ENCODE peak calls at places on chromosomes 2 and 18, in eight cellular contexts. One of them, this sample, is unnamed.

GRCh38 chr2:39528701-39529100 is 91.6 kb upstream of the MAP4K3 start:
- DNase-seq in fibroblast of lung: no peak
- DNase-seq in activated CD8-positive, alpha-beta T cell treated with anti-CD3 and anti-CD28 coated beads for 36 hours: no peak
- DNase-seq in MM.1S: no peak
- DNase-seq in nephron progenitor cell: no peak
- DNase-seq in lower lobe of right lung: no peak
- DNase-seq in prostate gland: no peak
- DNase-seq in colonic mucosa: no peak
- DNase-seq in this sample: no peak

GRCh38 chr2:217691516-217691915 is 311.3 kb downstream of the TNS1 start:
- DNase-seq in fibroblast of lung: peak; percentile 61
- DNase-seq in activated CD8-positive, alpha-beta T cell treated with anti-CD3 and anti-CD28 coated beads for 36 hours: no peak
- DNase-seq in MM.1S: no peak
- DNase-seq in nephron progenitor cell: no peak
- DNase-seq in lower lobe of right lung: no peak
- DNase-seq in prostate gland: no peak
- DNase-seq in colonic mucosa: no peak
- DNase-seq in this sample: no peak

GRCh38 chr18:62987859-62988258 is 272.5 kb downstream of the PHLPP1 start:
- DNase-seq in fibroblast of lung: no peak
- DNase-seq in activated CD8-positive, alpha-beta T cell treated with anti-CD3 and anti-CD28 coated beads for 36 hours: no peak
- DNase-seq in MM.1S: no peak
- DNase-seq in nephron progenitor cell: no peak
- DNase-seq in lower lobe of right lung: no peak
- DNase-seq in prostate gland: no peak
- DNase-seq in colonic mucosa: no peak
- DNase-seq in this sample: no peak

GRCh38 chr2:65620524-65620923 is 188.1 kb upstream of the SPRED2 start:
- DNase-seq in fibroblast of lung: no peak
- DNase-seq in activated CD8-positive, alpha-beta T cell treated with anti-CD3 and anti-CD28 coated beads for 36 hours: no peak
- DNase-seq in MM.1S: no peak
- DNase-seq in nephron progenitor cell: no peak
- DNase-seq in lower lobe of right lung: no peak
- DNase-seq in prostate gland: no peak
- DNase-seq in colonic mucosa: no peak
- DNase-seq in this sample: no peak

GRCh38 chr2:33383838-33384237 is 92.6 kb upstream of the RASGRP3 start:
- DNase-seq in fibroblast of lung: no peak
- DNase-seq in activated CD8-positive, alpha-beta T cell treated with anti-CD3 and anti-CD28 coated beads for 36 hours: no peak
- DNase-seq in MM.1S: peak; percentile 13
- DNase-seq in nephron progenitor cell: no peak
- DNase-seq in lower lobe of right lung: no peak
- DNase-seq in prostate gland: no peak
- DNase-seq in colonic mucosa: no peak
- DNase-seq in this sample: no peak

GRCh38 chr2:200590090-200590489 is 4.3 kb downstream of the AOX1 start:
- DNase-seq in fibroblast of lung: no peak
- DNase-seq in activated CD8-positive, alpha-beta T cell treated with anti-CD3 and anti-CD28 coated beads for 36 hours: no peak
- DNase-seq in MM.1S: no peak
- DNase-seq in nephron progenitor cell: no peak
- DNase-seq in lower lobe of right lung: no peak
- DNase-seq in prostate gland: no peak
- DNase-seq in colonic mucosa: no peak
- DNase-seq in this sample: no peak

GRCh38 chr2:97870396-97870843 is 125.3 kb downstream of the TMEM131 start:
- DNase-seq in fibroblast of lung: peak; percentile 95
- DNase-seq in activated CD8-positive, alpha-beta T cell treated with anti-CD3 and anti-CD28 coated beads for 36 hours: peak; percentile 77
- DNase-seq in MM.1S: peak; percentile 94
- DNase-seq in nephron progenitor cell: no peak
- DNase-seq in lower lobe of right lung: no peak
- DNase-seq in prostate gland: no peak
- DNase-seq in colonic mucosa: no peak
- DNase-seq in this sample: peak; percentile 97

GRCh38 chr2:239127513-239127912 is 273.3 kb downstream of the HDAC4 start:
- DNase-seq in fibroblast of lung: no peak
- DNase-seq in activated CD8-positive, alpha-beta T cell treated with anti-CD3 and anti-CD28 coated beads for 36 hours: no peak
- DNase-seq in MM.1S: no peak
- DNase-seq in nephron progenitor cell: no peak
- DNase-seq in lower lobe of right lung: no peak
- DNase-seq in prostate gland: no peak
- DNase-seq in colonic mucosa: no peak
- DNase-seq in this sample: no peak

GRCh38 chr2:176107731-176108181 is 676 bp downstream of the HOXD11 start:
- DNase-seq in fibroblast of lung: no peak
- DNase-seq in activated CD8-positive, alpha-beta T cell treated with anti-CD3 and anti-CD28 coated beads for 36 hours: no peak
- DNase-seq in MM.1S: no peak
- DNase-seq in nephron progenitor cell: no peak
- DNase-seq in lower lobe of right lung: no peak
- DNase-seq in prostate gland: peak; percentile 4
- DNase-seq in colonic mucosa: peak; percentile 12
- DNase-seq in this sample: no peak

GRCh38 chr18:53375641-53376040 is 848.8 kb downstream of the MBD2 start:
- DNase-seq in fibroblast of lung: no peak
- DNase-seq in activated CD8-positive, alpha-beta T cell treated with anti-CD3 and anti-CD28 coated beads for 36 hours: no peak
- DNase-seq in MM.1S: no peak
- DNase-seq in nephron progenitor cell: no peak
- DNase-seq in lower lobe of right lung: peak; percentile 59
- DNase-seq in prostate gland: no peak
- DNase-seq in colonic mucosa: no peak
- DNase-seq in this sample: no peak

GRCh38 chr2:74025971-74026612 is 41.4 kb downstream of the TET3 start:
- DNase-seq in fibroblast of lung: no peak
- DNase-seq in activated CD8-positive, alpha-beta T cell treated with anti-CD3 and anti-CD28 coated beads for 36 hours: peak; percentile 49
- DNase-seq in MM.1S: no peak
- DNase-seq in nephron progenitor cell: no peak
- DNase-seq in lower lobe of right lung: no peak
- DNase-seq in prostate gland: no peak
- DNase-seq in colonic mucosa: peak; percentile 55
- DNase-seq in this sample: peak; percentile 13

GRCh38 chr2:128589681-128590080 is 271.0 kb upstream of the HS6ST1 start:
- DNase-seq in fibroblast of lung: no peak
- DNase-seq in activated CD8-positive, alpha-beta T cell treated with anti-CD3 and anti-CD28 coated beads for 36 hours: no peak
- DNase-seq in MM.1S: no peak
- DNase-seq in nephron progenitor cell: no peak
- DNase-seq in lower lobe of right lung: no peak
- DNase-seq in prostate gland: no peak
- DNase-seq in colonic mucosa: no peak
- DNase-seq in this sample: no peak
- TF ChIP-seq CTCF in fibroblast of lung: no peak
- TF ChIP-seq CTCF in activated CD8-positive, alpha-beta T cell treated with anti-CD3 and anti-CD28 coated beads for 36 hours: no peak
- TF ChIP-seq CTCF in MM.1S: no peak
- TF ChIP-seq CTCF in nephron progenitor cell: no peak
- TF ChIP-seq CTCF in lower lobe of right lung: no peak
- TF ChIP-seq CTCF in prostate gland: no peak
- TF ChIP-seq CTCF in colonic mucosa: no peak
- TF ChIP-seq CTCF in this sample: no peak

GRCh38 chr2:105072039-105072438 is 34.2 kb downstream of the MRPS9 start:
- DNase-seq in fibroblast of lung: no peak
- DNase-seq in activated CD8-positive, alpha-beta T cell treated with anti-CD3 and anti-CD28 coated beads for 36 hours: peak; percentile 49
- DNase-seq in MM.1S: peak; percentile 59
- DNase-seq in nephron progenitor cell: no peak
- DNase-seq in lower lobe of right lung: no peak
- DNase-seq in prostate gland: no peak
- DNase-seq in colonic mucosa: no peak
- DNase-seq in this sample: no peak

GRCh38 chr2:105068875-105069274 is 31.0 kb downstream of the MRPS9 start:
- DNase-seq in fibroblast of lung: no peak
- DNase-seq in activated CD8-positive, alpha-beta T cell treated with anti-CD3 and anti-CD28 coated beads for 36 hours: no peak
- DNase-seq in MM.1S: no peak
- DNase-seq in nephron progenitor cell: no peak
- DNase-seq in lower lobe of right lung: no peak
- DNase-seq in prostate gland: no peak
- DNase-seq in colonic mucosa: peak; percentile 47
- DNase-seq in this sample: no peak

GRCh38 chr2:105068387-105068786 is 30.5 kb downstream of the MRPS9 start:
- DNase-seq in fibroblast of lung: no peak
- DNase-seq in activated CD8-positive, alpha-beta T cell treated with anti-CD3 and anti-CD28 coated beads for 36 hours: no peak
- DNase-seq in MM.1S: no peak
- DNase-seq in nephron progenitor cell: no peak
- DNase-seq in lower lobe of right lung: no peak
- DNase-seq in prostate gland: no peak
- DNase-seq in colonic mucosa: no peak
- DNase-seq in this sample: no peak

GRCh38 chr2:105070010-105070865 is 32.4 kb downstream of the MRPS9 start:
- DNase-seq in fibroblast of lung: no peak
- DNase-seq in activated CD8-positive, alpha-beta T cell treated with anti-CD3 and anti-CD28 coated beads for 36 hours: peak; percentile 8
- DNase-seq in MM.1S: no peak
- DNase-seq in nephron progenitor cell: no peak
- DNase-seq in lower lobe of right lung: no peak
- DNase-seq in prostate gland: no peak
- DNase-seq in colonic mucosa: no peak
- DNase-seq in this sample: no peak

GRCh38 chr2:105071379-105071778 is 33.5 kb downstream of the MRPS9 start:
- DNase-seq in fibroblast of lung: no peak
- DNase-seq in activated CD8-positive, alpha-beta T cell treated with anti-CD3 and anti-CD28 coated beads for 36 hours: no peak
- DNase-seq in MM.1S: no peak
- DNase-seq in nephron progenitor cell: no peak
- DNase-seq in lower lobe of right lung: no peak
- DNase-seq in prostate gland: no peak
- DNase-seq in colonic mucosa: no peak
- DNase-seq in this sample: no peak
- TF ChIP-seq CTCF in fibroblast of lung: no peak
- TF ChIP-seq CTCF in activated CD8-positive, alpha-beta T cell treated with anti-CD3 and anti-CD28 coated beads for 36 hours: no peak
- TF ChIP-seq CTCF in MM.1S: no peak
- TF ChIP-seq CTCF in nephron progenitor cell: no peak
- TF ChIP-seq CTCF in lower lobe of right lung: no peak
- TF ChIP-seq CTCF in prostate gland: no peak
- TF ChIP-seq CTCF in colonic mucosa: no peak
- TF ChIP-seq CTCF in this sample: no peak

GRCh38 chr2:114350186-114350725 is 92.2 kb upstream of the DPP10 start:
- DNase-seq in fibroblast of lung: no peak
- DNase-seq in activated CD8-positive, alpha-beta T cell treated with anti-CD3 and anti-CD28 coated beads for 36 hours: no peak
- DNase-seq in MM.1S: peak; percentile 83
- DNase-seq in nephron progenitor cell: no peak
- DNase-seq in lower lobe of right lung: no peak
- DNase-seq in prostate gland: no peak
- DNase-seq in colonic mucosa: no peak
- DNase-seq in this sample: no peak

GRCh38 chr2:114346658-114347057 is 95.8 kb upstream of the DPP10 start:
- DNase-seq in fibroblast of lung: no peak
- DNase-seq in activated CD8-positive, alpha-beta T cell treated with anti-CD3 and anti-CD28 coated beads for 36 hours: no peak
- DNase-seq in MM.1S: no peak
- DNase-seq in nephron progenitor cell: no peak
- DNase-seq in lower lobe of right lung: no peak
- DNase-seq in prostate gland: no peak
- DNase-seq in colonic mucosa: no peak
- DNase-seq in this sample: no peak

GRCh38 chr2:114345246-114345645 is 97.2 kb upstream of the DPP10 start:
- DNase-seq in fibroblast of lung: no peak
- DNase-seq in activated CD8-positive, alpha-beta T cell treated with anti-CD3 and anti-CD28 coated beads for 36 hours: no peak
- DNase-seq in MM.1S: no peak
- DNase-seq in nephron progenitor cell: no peak
- DNase-seq in lower lobe of right lung: no peak
- DNase-seq in prostate gland: no peak
- DNase-seq in colonic mucosa: no peak
- DNase-seq in this sample: no peak
- TF ChIP-seq CTCF in fibroblast of lung: no peak
- TF ChIP-seq CTCF in activated CD8-positive, alpha-beta T cell treated with anti-CD3 and anti-CD28 coated beads for 36 hours: no peak
- TF ChIP-seq CTCF in MM.1S: no peak
- TF ChIP-seq CTCF in nephron progenitor cell: no peak
- TF ChIP-seq CTCF in lower lobe of right lung: no peak
- TF ChIP-seq CTCF in prostate gland: no peak
- TF ChIP-seq CTCF in colonic mucosa: no peak
- TF ChIP-seq CTCF in this sample: no peak

GRCh38 chr2:142918624-142919023 is 41.2 kb downstream of the KYNU start:
- DNase-seq in fibroblast of lung: peak; percentile 13
- DNase-seq in activated CD8-positive, alpha-beta T cell treated with anti-CD3 and anti-CD28 coated beads for 36 hours: no peak
- DNase-seq in MM.1S: no peak
- DNase-seq in nephron progenitor cell: no peak
- DNase-seq in lower lobe of right lung: no peak
- DNase-seq in prostate gland: no peak
- DNase-seq in colonic mucosa: no peak
- DNase-seq in this sample: no peak

GRCh38 chr2:142914507-142915313 is 37.2 kb downstream of the KYNU start:
- DNase-seq in fibroblast of lung: no peak
- DNase-seq in activated CD8-positive, alpha-beta T cell treated with anti-CD3 and anti-CD28 coated beads for 36 hours: no peak
- DNase-seq in MM.1S: peak; percentile 54
- DNase-seq in nephron progenitor cell: no peak
- DNase-seq in lower lobe of right lung: no peak
- DNase-seq in prostate gland: no peak
- DNase-seq in colonic mucosa: no peak
- DNase-seq in this sample: no peak

GRCh38 chr2:142915502-142915901 is 38.0 kb downstream of the KYNU start:
- DNase-seq in fibroblast of lung: no peak
- DNase-seq in activated CD8-positive, alpha-beta T cell treated with anti-CD3 and anti-CD28 coated beads for 36 hours: no peak
- DNase-seq in MM.1S: no peak
- DNase-seq in nephron progenitor cell: no peak
- DNase-seq in lower lobe of right lung: no peak
- DNase-seq in prostate gland: no peak
- DNase-seq in colonic mucosa: no peak
- DNase-seq in this sample: no peak

GRCh38 chr2:142920579-142920978 is 43.1 kb downstream of the KYNU start:
- DNase-seq in fibroblast of lung: no peak
- DNase-seq in activated CD8-positive, alpha-beta T cell treated with anti-CD3 and anti-CD28 coated beads for 36 hours: no peak
- DNase-seq in MM.1S: no peak
- DNase-seq in nephron progenitor cell: no peak
- DNase-seq in lower lobe of right lung: no peak
- DNase-seq in prostate gland: no peak
- DNase-seq in colonic mucosa: no peak
- DNase-seq in this sample: no peak
- TF ChIP-seq CTCF in fibroblast of lung: no peak
- TF ChIP-seq CTCF in activated CD8-positive, alpha-beta T cell treated with anti-CD3 and anti-CD28 coated beads for 36 hours: no peak
- TF ChIP-seq CTCF in MM.1S: no peak
- TF ChIP-seq CTCF in nephron progenitor cell: no peak
- TF ChIP-seq CTCF in lower lobe of right lung: no peak
- TF ChIP-seq CTCF in prostate gland: no peak
- TF ChIP-seq CTCF in colonic mucosa: no peak
- TF ChIP-seq CTCF in this sample: no peak

GRCh38 chr2:142112648-142113278 is 18.1 kb downstream of the LRP1B start:
- DNase-seq in fibroblast of lung: peak; percentile 96
- DNase-seq in activated CD8-positive, alpha-beta T cell treated with anti-CD3 and anti-CD28 coated beads for 36 hours: no peak
- DNase-seq in MM.1S: no peak
- DNase-seq in nephron progenitor cell: no peak
- DNase-seq in lower lobe of right lung: no peak
- DNase-seq in prostate gland: no peak
- DNase-seq in colonic mucosa: no peak
- DNase-seq in this sample: no peak
- TF ChIP-seq CTCF in fibroblast of lung: no peak
- TF ChIP-seq CTCF in activated CD8-positive, alpha-beta T cell treated with anti-CD3 and anti-CD28 coated beads for 36 hours: no peak
- TF ChIP-seq CTCF in MM.1S: no peak
- TF ChIP-seq CTCF in nephron progenitor cell: no peak
- TF ChIP-seq CTCF in lower lobe of right lung: no peak
- TF ChIP-seq CTCF in prostate gland: no peak
- TF ChIP-seq CTCF in colonic mucosa: no peak
- TF ChIP-seq CTCF in this sample: peak; percentile 15

DNA sequence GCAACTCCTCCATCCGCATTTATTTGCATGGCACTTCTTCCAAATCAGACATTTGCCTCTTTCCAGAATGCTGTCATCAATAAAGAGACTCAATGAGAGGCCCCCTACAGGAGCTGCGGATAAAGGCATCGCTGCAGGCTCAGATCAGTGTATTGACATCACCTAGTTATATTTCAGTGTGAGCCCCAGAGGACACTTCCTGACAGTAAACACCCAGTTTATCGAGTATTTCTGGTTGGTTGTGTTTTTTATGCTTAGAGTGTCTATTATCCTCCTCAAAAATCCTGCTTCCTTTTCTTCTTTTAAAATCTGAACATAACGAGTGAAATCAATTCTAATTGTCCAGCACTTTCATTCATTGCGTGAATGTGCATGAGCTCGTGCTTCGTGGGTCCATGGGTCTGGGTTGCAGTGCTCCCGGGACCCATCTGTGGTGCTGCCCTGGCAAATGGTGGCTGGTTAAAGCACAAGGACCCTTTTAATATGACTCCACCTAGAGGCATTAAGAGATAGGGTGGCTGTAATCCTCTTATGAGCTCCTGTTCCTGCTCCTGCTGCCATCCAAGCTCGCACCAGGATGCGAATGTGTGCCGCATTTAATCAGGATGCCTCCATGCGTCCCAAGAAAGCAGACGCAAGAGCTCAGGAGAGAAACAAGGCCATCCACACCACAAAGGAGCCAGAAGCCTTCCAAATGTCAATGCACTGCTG is 38.9 kb downstream of the NRP2 start:
- DNase-seq in fibroblast of lung: no peak
- DNase-seq in activated CD8-positive, alpha-beta T cell treated with anti-CD3 and anti-CD28 coated beads for 36 hours: peak; percentile 20
- DNase-seq in MM.1S: no peak
- DNase-seq in nephron progenitor cell: no peak
- DNase-seq in lower lobe of right lung: no peak
- DNase-seq in prostate gland: no peak
- DNase-seq in colonic mucosa: no peak
- DNase-seq in this sample: no peak
- TF ChIP-seq CTCF in fibroblast of lung: peak; percentile 8
- TF ChIP-seq CTCF in activated CD8-positive, alpha-beta T cell treated with anti-CD3 and anti-CD28 coated beads for 36 hours: no peak
- TF ChIP-seq CTCF in MM.1S: no peak
- TF ChIP-seq CTCF in nephron progenitor cell: no peak
- TF ChIP-seq CTCF in lower lobe of right lung: peak; percentile 12
- TF ChIP-seq CTCF in prostate gland: no peak
- TF ChIP-seq CTCF in colonic mucosa: no peak
- TF ChIP-seq CTCF in this sample: peak; percentile 57